ENCODE peak calls at places on chromosomes 11 and 22, in four cellular contexts. C, B, Z and W are unnamed samples.
A peak's percentile ranks its signal among the peaks of the same experiment; 100 is the strongest.

GRCh38 chr11:19311306-19312030 is 70.7 kb upstream of the E2F8 start:
- DNase-seq in C (peak; percentile 23), B (peak; percentile 62), Z (peak; percentile 89), W (peak; percentile 79)

GRCh38 chr11:87286338-87286737 is 248.6 kb downstream of the TMEM135 start:
- DNase-seq in C (no peak), B (no peak), Z (no peak), W (no peak)

GRCh38 chr11:128806496-128807261 is 60.4 kb downstream of the KCNJ1 start:
- DNase-seq in C (no peak), B (no peak), Z (no peak), W (no peak)

GRCh38 chr11:31237819-31238771 is 131.4 kb downstream of the DCDC1 start:
- DNase-seq in C (no peak), B (no peak), Z (no peak), W (peak; percentile 17)

GRCh38 chr11:94424011-94424410 is 22.8 kb upstream of the GPR83 start:
- DNase-seq in C (no peak), B (no peak), Z (no peak), W (no peak)

GRCh38 chr11:35005156-35005780 is 88.8 kb downstream of the PDHX start:
- DNase-seq in C (no peak), B (no peak), Z (no peak), W (no peak)

GRCh38 chr11:61892085-61892370 is 683 bp upstream of the FADS3 start:
- DNase-seq in C (no peak), B (no peak), Z (no peak), W (no peak)

GRCh38 chr22:30829901-30830550 is 135.4 kb downstream of the OSBP2 start:
- DNase-seq in C (no peak), B (no peak), Z (peak; percentile 42), W (no peak)

GRCh38 chr22:43268261-43268660 is 74.9 kb downstream of the SCUBE1 start:
- DNase-seq in C (no peak), B (no peak), Z (no peak), W (no peak)

GRCh38 chr11:122879785-122880184 is 2.8 kb upstream of the JHY start:
- DNase-seq in C (no peak), B (no peak), Z (peak; percentile 50), W (no peak)

GRCh38 chr22:36828815-36829214 is 12.0 kb upstream of the PVALB start:
- DNase-seq in C (no peak), B (peak; percentile 15), Z (no peak), W (no peak)

GRCh38 chr22:50705851-50706351 is 32.1 kb upstream of the ACR start:
- DNase-seq in C (no peak), B (no peak), Z (no peak), W (no peak)

GRCh38 chr22:27718186-27719032 is 83.1 kb downstream of the MN1 start:
- DNase-seq in C (peak; percentile 25), B (peak; percentile 90), Z (no peak), W (no peak)

GRCh38 chr22:29225422-29226090 is 19.9 kb downstream of the EMID1 start:
- DNase-seq in C (no peak), B (no peak), Z (no peak), W (no peak)

GRCh38 chr11:130131957-130132850 is 27.4 kb upstream of the ST14 start:
- DNase-seq in C (peak; percentile 68), B (peak; percentile 73), Z (peak; percentile 63), W (peak; percentile 67)

GRCh38 chr22:46079861-46080821 is 70.2 kb upstream of the PPARA start:
- DNase-seq in C (no peak), B (no peak), Z (no peak), W (peak; percentile 9)

GRCh38 chr11:76247091-76247490 is 40.8 kb upstream of the WNT11 start:
- DNase-seq in C (no peak), B (no peak), Z (no peak), W (no peak)

GRCh38 chr11:35787626-35788025 is 125.1 kb downstream of the TRIM44 start:
- DNase-seq in C (no peak), B (no peak), Z (no peak), W (no peak)

DNA sequence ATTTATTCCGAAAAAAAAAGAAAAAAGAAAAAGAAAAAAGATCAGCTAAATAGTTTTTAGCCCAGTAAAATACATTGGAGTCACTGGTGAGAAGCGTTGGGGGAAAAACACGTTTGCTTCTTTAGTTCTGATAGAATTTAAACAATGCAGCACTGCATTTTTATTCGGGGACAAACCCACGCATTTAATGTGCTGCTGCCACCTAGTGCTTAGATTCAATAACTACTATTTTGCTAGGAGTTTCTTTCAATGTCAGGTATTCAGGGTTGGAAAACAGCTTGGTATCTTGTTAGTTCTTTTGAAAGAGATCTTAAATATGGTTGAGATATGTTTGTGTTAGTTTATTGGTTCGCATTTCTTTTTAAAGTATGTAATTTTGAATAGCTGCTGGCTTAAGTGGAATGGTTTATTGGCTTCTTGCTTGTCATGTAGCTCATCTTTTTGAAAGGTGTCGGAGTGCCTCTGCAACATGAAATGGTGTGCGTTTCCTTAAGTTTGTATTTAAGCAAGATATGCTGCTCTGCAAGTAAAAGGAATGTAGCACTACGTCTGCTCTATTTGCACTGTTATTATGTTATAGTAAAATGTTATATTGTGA is 41.9 kb downstream of the SVIP start:
- DNase-seq in C (peak; percentile 45), B (peak; percentile 54), Z (no peak), W (no peak)
- TF ChIP-seq JUN in C (no peak), B (no peak), Z (no peak), W (no peak)

DNA sequence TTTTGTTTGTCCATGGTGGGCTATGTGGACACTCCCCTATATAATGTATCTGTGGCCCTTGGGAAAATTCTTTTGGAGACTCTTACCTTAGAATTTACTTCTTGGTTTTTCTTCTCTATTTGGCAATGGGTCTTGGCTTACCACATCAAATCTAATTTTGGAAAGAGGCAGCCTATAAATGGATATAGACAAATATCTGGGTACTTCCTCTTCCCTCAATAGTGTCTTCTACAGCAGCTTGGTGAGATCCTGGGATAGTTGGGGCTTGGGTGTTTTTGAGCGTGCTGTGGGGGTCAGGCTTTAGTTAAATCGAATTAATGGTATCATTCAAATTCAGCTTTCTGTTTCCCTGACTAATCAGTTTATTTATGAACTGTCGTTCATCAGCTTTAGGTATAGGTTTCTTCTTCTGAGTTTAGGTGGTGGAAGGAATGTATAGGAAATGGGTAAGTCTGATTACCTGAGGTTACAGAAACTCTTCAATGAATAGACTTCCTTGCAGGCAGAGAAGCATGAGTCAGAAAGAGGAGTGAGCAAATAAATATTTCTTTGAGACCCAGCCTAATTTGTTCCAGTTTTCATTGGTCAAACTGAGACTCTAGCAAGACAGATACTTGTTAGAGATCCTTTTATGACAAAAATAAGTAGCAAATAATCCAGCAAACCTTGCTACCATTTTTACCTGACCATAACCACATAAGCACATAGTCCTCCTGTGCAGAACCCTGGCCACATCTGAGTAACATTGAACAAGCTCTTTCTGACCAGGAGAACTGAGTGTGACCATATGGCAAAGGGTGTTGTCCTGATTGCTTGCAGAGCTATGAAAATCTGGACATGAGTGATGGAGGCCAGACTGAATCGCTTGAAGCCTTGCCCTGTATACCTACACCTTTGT is 68.6 kb upstream of the SORL1-AS1 start:
- DNase-seq in C (no peak), B (no peak), Z (no peak), W (no peak)
- TF ChIP-seq ATF3 in C (no peak), B (no peak), Z (no peak), W (no peak)

GRCh38 chr22:44277404-44278135 is 35.2 kb downstream of the SHISAL1 start:
- DNase-seq in C (no peak), B (no peak), Z (no peak), W (no peak)

GRCh38 chr22:44278234-44279058 is 34.3 kb downstream of the SHISAL1 start:
- DNase-seq in C (no peak), B (no peak), Z (no peak), W (no peak)

GRCh38 chr22:44276706-44277403 is 35.9 kb downstream of the SHISAL1 start:
- DNase-seq in C (no peak), B (no peak), Z (no peak), W (no peak)

GRCh38 chr22:44280665-44281188 is 32.0 kb downstream of the SHISAL1 start:
- DNase-seq in C (no peak), B (no peak), Z (no peak), W (no peak)

GRCh38 chr22:44279059-44279340 is 33.8 kb downstream of the SHISAL1 start:
- DNase-seq in C (no peak), B (no peak), Z (no peak), W (no peak)
- TF ChIP-seq JUN in C (no peak), B (no peak), Z (no peak), W (no peak)

GRCh38 chr22:49326558-49326957 is 501.1 kb downstream of the BRD1 start:
- DNase-seq in C (no peak), B (no peak), Z (no peak), W (no peak)

GRCh38 chr22:49325531-49326395 is 501.9 kb downstream of the BRD1 start:
- DNase-seq in C (no peak), B (no peak), Z (peak; percentile 33), W (no peak)

GRCh38 chr22:49322861-49323622 is 504.6 kb downstream of the BRD1 start:
- DNase-seq in C (no peak), B (no peak), Z (peak; percentile 23), W (no peak)

GRCh38 chr22:49323751-49324415 is 503.8 kb downstream of the BRD1 start:
- DNase-seq in C (no peak), B (no peak), Z (peak; percentile 32), W (no peak)

GRCh38 chr22:49324527-49325491 is 502.9 kb downstream of the BRD1 start:
- DNase-seq in C (no peak), B (no peak), Z (peak; percentile 38), W (no peak)
- TF ChIP-seq ATF3 in C (no peak), B (no peak), Z (no peak), W (no peak)

DNA sequence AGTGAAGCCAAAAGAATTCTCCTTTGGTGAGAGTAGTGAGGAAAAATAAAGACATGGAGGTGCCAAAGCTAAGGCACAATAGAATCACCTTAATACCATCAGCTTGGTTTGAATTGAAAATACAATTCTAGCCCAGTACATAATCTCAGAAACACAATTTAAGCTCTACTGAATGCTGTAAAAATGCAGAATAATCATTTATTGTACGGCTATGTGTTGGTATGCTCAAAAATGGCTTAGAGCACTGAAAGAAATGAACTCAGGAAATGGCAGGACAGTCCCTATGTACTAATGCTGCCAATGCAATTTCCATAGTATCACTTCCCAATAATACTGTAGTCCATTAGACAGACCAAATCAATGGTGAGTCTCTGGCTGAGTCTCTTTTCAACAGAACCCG is 798.5 kb downstream of the DLG2 start:
- DNase-seq in C (no peak), B (no peak), Z (no peak), W (no peak)
- TF ChIP-seq JUN in C (no peak), B (no peak), Z (no peak), W (no peak)

DNA sequence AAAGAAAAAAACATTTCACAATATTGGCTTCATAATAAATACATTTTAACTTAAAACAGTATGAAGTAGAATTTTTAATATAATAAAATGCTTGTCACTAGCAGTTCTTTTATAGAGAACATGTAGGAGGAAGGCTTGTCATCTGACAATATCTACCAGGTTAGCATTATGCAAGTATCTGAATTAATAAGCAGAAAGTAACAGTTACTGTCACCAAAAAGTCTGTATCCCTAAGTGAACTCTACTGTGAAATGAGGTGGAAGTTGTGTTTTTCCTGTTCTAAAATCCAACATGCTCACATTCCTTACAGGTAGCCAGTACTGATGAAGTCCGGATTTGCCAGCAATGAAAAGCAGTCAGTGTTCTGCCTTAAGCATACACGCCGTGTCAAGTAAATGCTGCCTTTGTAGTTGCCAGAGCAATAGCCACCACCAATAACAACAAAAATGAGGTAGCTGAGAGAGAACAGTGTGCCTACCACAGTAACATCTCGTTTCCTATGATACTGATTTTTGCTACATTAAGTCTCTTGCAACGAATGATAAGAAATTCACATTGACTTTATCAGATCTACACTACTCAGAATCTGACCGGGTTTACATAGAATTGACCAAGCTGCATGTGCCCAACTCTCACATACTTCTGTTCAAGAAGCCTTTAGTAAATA is 95.5 kb downstream of the SIK3 start:
- DNase-seq in C (no peak), B (peak; percentile 8), Z (no peak), W (no peak)
- TF ChIP-seq ATF3 in C (no peak), B (no peak), Z (no peak), W (no peak)

GRCh38 chr11:92727123-92727522 is 242.3 kb upstream of the MTNR1B start:
- DNase-seq in C (no peak), B (no peak), Z (no peak), W (no peak)
- TF ChIP-seq JUN in C (no peak), B (no peak), Z (no peak), W (no peak)